ENCODE peak calls at places on chromosome 21, in eight cellular contexts. H is left ventricle myocardium inferior; I is glutamatergic neuron; Y is aorta; W is stimulated activated CD4-positive, alpha-beta T cell treated with anti-CD3 and anti-CD28 coated beads, Interleukin-4, amount 100 ng/mL, for 48 hours; P is NCI-H1092 treated with DMSO at 0.1 percent for 48 hours; B is activated CD4-positive, CD25-positive, alpha-beta regulatory T cell; S is HT1080. G is an unnamed sample.

GRCh38 chr21:38319781-38320180 is 63.0 kb downstream of the KCNJ15 start:
- DNase-seq in P (no peak), H (no peak), S (no peak), B (no peak), W (no peak), I (no peak), Y (no peak), G (no peak)

GRCh38 chr21:36699026-36699545 is at the start of gene SIM2:
- DNase-seq in S (peak; percentile 21), Y (peak; percentile 45), W (no peak), H (no peak), I (peak; percentile 66), B (no peak), P (peak; percentile 71), G (no peak)

GRCh38 chr21:18832950-18833349 is 429.4 kb upstream of the TMPRSS15 start:
- DNase-seq in P (no peak), B (no peak), Y (no peak), H (no peak), I (no peak), S (peak; percentile 94), W (no peak), G (no peak)

GRCh38 chr21:36188081-36188681 is 31.6 kb downstream of the DOP1B start:
- DNase-seq in S (no peak), P (peak; percentile 47), H (peak; percentile 65), Y (no peak), I (no peak), W (no peak), B (no peak), G (peak; percentile 78)

GRCh38 chr21:17455451-17455850 is 57.4 kb upstream of the CXADR start:
- DNase-seq in I (no peak), B (no peak), Y (no peak), W (no peak), P (no peak), H (no peak), S (peak; percentile 28), G (no peak)

GRCh38 chr21:42844411-42845113 is 34.8 kb downstream of the WDR4 start:
- DNase-seq in I (no peak), P (no peak), S (no peak), W (no peak), B (no peak), H (peak; percentile 69), Y (no peak), G (peak; percentile 78)

GRCh38 chr21:37257526-37257966 is 9.6 kb downstream of the VPS26C start:
- DNase-seq in S (no peak), P (peak; percentile 55), B (no peak), H (peak; percentile 23), I (peak; percentile 69), W (peak; percentile 21), Y (no peak), G (no peak)

GRCh38 chr21:35050348-35051286 is 1.5 kb upstream of the RUNX1 start:
- DNase-seq in Y (no peak), I (no peak), B (no peak), W (no peak), H (no peak), P (no peak), S (no peak), G (no peak)

GRCh38 chr21:44742418-44743153 is 31.2 kb upstream of the TSPEAR start:
- DNase-seq in S (peak; percentile 22), P (peak; percentile 79), I (no peak), H (no peak), W (no peak), Y (no peak), B (no peak), G (no peak)

GRCh38 chr21:44666401-44667320 is at the start of gene KRTAP12-2:
- DNase-seq in Y (no peak), H (peak; percentile 71), S (no peak), W (no peak), P (peak; percentile 69), I (no peak), B (no peak), G (peak; percentile 79)

GRCh38 chr21:44305691-44306090 is 5.8 kb downstream of the PFKL start:
- DNase-seq in W (no peak), Y (no peak), S (no peak), H (no peak), B (no peak), I (no peak), P (no peak), G (no peak)

GRCh38 chr21:46423546-46424061 is 35.1 kb upstream of the DIP2A start:
- DNase-seq in S (no peak), H (no peak), P (no peak), Y (no peak), I (no peak), W (no peak), B (no peak), G (no peak)

GRCh38 chr21:44892536-44893277 is 19.2 kb upstream of the PTTG1IP start:
- DNase-seq in P (peak; percentile 31), Y (peak; percentile 81), H (peak; percentile 69), S (peak; percentile 36), I (peak; percentile 79), B (peak; percentile 50), W (peak; percentile 66), G (peak; percentile 87)

GRCh38 chr21:19565587-19565986 is 1162.0 kb upstream of the TMPRSS15 start:
- DNase-seq in B (no peak), S (no peak), W (no peak), H (no peak), Y (no peak), I (no peak), P (no peak), G (no peak)

GRCh38 chr21:34796518-34797201 is 127.9 kb downstream of the CLIC6 start:
- DNase-seq in H (no peak), P (peak; percentile 14), I (no peak), W (no peak), Y (no peak), S (no peak), B (no peak), G (no peak)

GRCh38 chr21:31656199-31657095 is 3.0 kb upstream of the SOD1 start:
- DNase-seq in P (no peak), W (peak; percentile 58), I (no peak), H (no peak), S (peak; percentile 72), Y (no peak), B (no peak), G (no peak)

GRCh38 chr21:35933466-35933865 is 126.9 kb downstream of the SETD4 start:
- DNase-seq in I (no peak), W (no peak), H (peak; percentile 43), Y (peak; percentile 87), S (peak; percentile 94), P (no peak), B (no peak), G (peak; percentile 83)

GRCh38 chr21:35075546-35075945 is 26.4 kb upstream of the RUNX1 start:
- DNase-seq in W (no peak), I (no peak), S (peak; percentile 53), B (no peak), Y (no peak), H (no peak), P (no peak), G (no peak)

GRCh38 chr21:38814126-38815059 is 8.7 kb downstream of the ETS2 start:
- DNase-seq in Y (no peak), P (no peak), H (no peak), S (no peak), B (no peak), I (no peak), W (no peak), G (no peak)

GRCh38 chr21:46155514-46156377 is at the start of gene FTCD:
- DNase-seq in W (no peak), B (no peak), S (no peak), H (no peak), Y (peak; percentile 17), I (peak; percentile 21), P (no peak), G (peak; percentile 72)

GRCh38 chr21:45050786-45051489 is 23.4 kb upstream of the ADARB1 start:
- DNase-seq in B (no peak), W (no peak), S (no peak), I (no peak), H (no peak), Y (peak; percentile 48), P (no peak), G (no peak)

GRCh38 chr21:31397515-31397926 is 53.5 kb upstream of the TIAM1 start:
- DNase-seq in S (no peak), B (no peak), Y (no peak), I (no peak), H (no peak), W (no peak), P (no peak), G (no peak)

GRCh38 chr21:35932232-35932911 is 128.0 kb downstream of the SETD4 start:
- DNase-seq in P (peak; percentile 80), W (no peak), Y (peak; percentile 72), B (no peak), S (peak; percentile 96), I (no peak), H (peak; percentile 53), G (no peak)

G was measured in cardiac septum.